ENCODE peak calls at places on chromosomes 16 and 17, in five cellular contexts. E, F, G, P and I are unnamed samples.

GRCh38 chr16:25501530-25502255 is 190.1 kb upstream of the HS3ST4 start:
- DNase-seq in E (no peak), F (no peak), G (peak), P (no peak), I (no peak)

GRCh38 chr17:65618516-65618915 is 57.1 kb upstream of the AXIN2 start:
- DNase-seq in E (no peak), F (no peak), G (no peak), P (no peak), I (no peak)

GRCh38 chr17:49277638-49278037 is 47.1 kb upstream of the PHOSPHO1 start:
- DNase-seq in E (no peak), F (no peak), G (no peak), P (no peak), I (no peak)

GRCh38 chr17:42767512-42767911 is 5.7 kb upstream of the VPS25 start:
- DNase-seq in E (no peak), F (no peak), G (no peak), P (no peak), I (no peak)

GRCh38 chr17:44903012-44903685 is 3.9 kb upstream of the EFTUD2 start:
- DNase-seq in E (no peak), F (no peak), G (no peak), P (no peak), I (no peak)

GRCh38 chr16:87207509-87207908 is 109.7 kb downstream of the C16orf95 start:
- DNase-seq in E (no peak), F (no peak), G (no peak), P (no peak), I (no peak)

GRCh38 chr16:67269766-67270165 is 9.6 kb upstream of the PLEKHG4 start:
- DNase-seq in E (no peak), F (no peak), G (peak), P (no peak), I (no peak)

GRCh38 chr17:66690166-66690565 is 144.8 kb upstream of the CACNG5 start:
- DNase-seq in E (no peak), F (no peak), G (no peak), P (no peak), I (no peak)

GRCh38 chr17:18960803-18961511 is 9.0 kb downstream of the SLC5A10 start:
- DNase-seq in E (no peak), F (peak), G (peak), P (peak), I (peak)

GRCh38 chr16:69106491-69107291 is 1.2 kb downstream of the HAS3 start:
- DNase-seq in E (no peak), F (peak), G (peak), P (no peak), I (no peak)

GRCh38 chr17:75270218-75270965 is 639 bp downstream of the MIF4GD start:
- DNase-seq in E (peak), F (peak), G (peak), P (peak), I (peak)

GRCh38 chr17:44071772-44072171 is 1.2 kb downstream of the G6PC3 start:
- DNase-seq in E (no peak), F (no peak), G (no peak), P (no peak), I (no peak)

GRCh38 chr16:88651276-88651988 is 579 bp upstream of the CYBA start:
- DNase-seq in E (peak), F (no peak), G (peak), P (peak), I (no peak)

GRCh38 chr16:84396537-84397008 is 28.2 kb downstream of the ATP2C2 start:
- DNase-seq in E (no peak), F (peak), G (peak), P (no peak), I (no peak)

GRCh38 chr17:48612854-48613691 is 2.0 kb downstream of the HOXB8 start:
- DNase-seq in E (no peak), F (peak), G (peak), P (peak), I (peak)

GRCh38 chr16:53099318-53100130 is 44.7 kb downstream of the CHD9 start:
- DNase-seq in E (peak), F (peak), G (peak), P (peak), I (peak)

GRCh38 chr16:79991918-79992317 is 391.4 kb upstream of the MAF start:
- DNase-seq in E (no peak), F (no peak), G (peak), P (no peak), I (no peak)

GRCh38 chr17:37650419-37651003 is 7.3 kb upstream of the DDX52 start:
- DNase-seq in E (peak), F (peak), G (peak), P (peak), I (no peak)

GRCh38 chr17:55577687-55578086 is 66.4 kb upstream of the SMIM36 start:
- DNase-seq in E (no peak), F (no peak), G (no peak), P (no peak), I (no peak)

GRCh38 chr17:66625321-66625767 is 209.6 kb upstream of the CACNG5 start:
- DNase-seq in E (peak), F (peak), G (peak), P (peak), I (no peak)

GRCh38 chr16:66551362-66551761 is 1.0 kb upstream of the CKLF start:
- DNase-seq in E (peak), F (peak), G (peak), P (peak), I (peak)

GRCh38 chr17:37697331-37697730 is 47.5 kb downstream of the HNF1B start:
- DNase-seq in E (no peak), F (no peak), G (no peak), P (no peak), I (no peak)

GRCh38 chr16:28623172-28623711 is 13.4 kb upstream of the SULT1A1 start:
- DNase-seq in E (peak), F (no peak), G (peak), P (no peak), I (no peak)

GRCh38 chr16:9870962-9871361 is 311.3 kb downstream of the GRIN2A start:
- DNase-seq in E (no peak), F (no peak), G (no peak), P (no peak), I (no peak)

GRCh38 chr17:48468299-48468698 is 38.3 kb upstream of the SKAP1 start:
- DNase-seq in E (no peak), F (no peak), G (no peak), P (no peak), I (no peak)

GRCh38 chr16:4646773-4647660 is 22.4 kb downstream of the MGRN1 start:
- DNase-seq in E (no peak), F (no peak), G (no peak), P (no peak), I (no peak)

GRCh38 chr17:8954339-8954738 is 11.2 kb downstream of the PIK3R5 start:
- DNase-seq in E (no peak), F (no peak), G (peak), P (no peak), I (peak)

GRCh38 chr17:80365001-80365965 is 49.7 kb upstream of the ENDOV start:
- DNase-seq in E (no peak), F (no peak), G (no peak), P (no peak), I (no peak)

GRCh38 chr17:38609280-38610031 is 3.7 kb upstream of the SRCIN1 start:
- DNase-seq in E (no peak), F (no peak), G (peak), P (no peak), I (no peak)

GRCh38 chr16:88298166-88298881 is 84.4 kb upstream of the ZNF469 start:
- DNase-seq in E (no peak), F (no peak), G (no peak), P (no peak), I (no peak)

GRCh38 chr16:87041286-87041685 is 275.9 kb downstream of the C16orf95 start:
- DNase-seq in E (no peak), F (no peak), G (no peak), P (no peak), I (no peak)

GRCh38 chr16:78742501-78743283 is 643.2 kb downstream of the WWOX start:
- DNase-seq in E (no peak), F (no peak), G (no peak), P (no peak), I (no peak)

GRCh38 chr17:7704601-7705268 is at the start of gene EFNB3:
- DNase-seq in E (no peak), F (peak), G (peak), P (no peak), I (no peak)
- H3K4me3 ChIP-seq in E (no peak), F (peak), G (peak), P (peak), I (no peak)

DNA sequence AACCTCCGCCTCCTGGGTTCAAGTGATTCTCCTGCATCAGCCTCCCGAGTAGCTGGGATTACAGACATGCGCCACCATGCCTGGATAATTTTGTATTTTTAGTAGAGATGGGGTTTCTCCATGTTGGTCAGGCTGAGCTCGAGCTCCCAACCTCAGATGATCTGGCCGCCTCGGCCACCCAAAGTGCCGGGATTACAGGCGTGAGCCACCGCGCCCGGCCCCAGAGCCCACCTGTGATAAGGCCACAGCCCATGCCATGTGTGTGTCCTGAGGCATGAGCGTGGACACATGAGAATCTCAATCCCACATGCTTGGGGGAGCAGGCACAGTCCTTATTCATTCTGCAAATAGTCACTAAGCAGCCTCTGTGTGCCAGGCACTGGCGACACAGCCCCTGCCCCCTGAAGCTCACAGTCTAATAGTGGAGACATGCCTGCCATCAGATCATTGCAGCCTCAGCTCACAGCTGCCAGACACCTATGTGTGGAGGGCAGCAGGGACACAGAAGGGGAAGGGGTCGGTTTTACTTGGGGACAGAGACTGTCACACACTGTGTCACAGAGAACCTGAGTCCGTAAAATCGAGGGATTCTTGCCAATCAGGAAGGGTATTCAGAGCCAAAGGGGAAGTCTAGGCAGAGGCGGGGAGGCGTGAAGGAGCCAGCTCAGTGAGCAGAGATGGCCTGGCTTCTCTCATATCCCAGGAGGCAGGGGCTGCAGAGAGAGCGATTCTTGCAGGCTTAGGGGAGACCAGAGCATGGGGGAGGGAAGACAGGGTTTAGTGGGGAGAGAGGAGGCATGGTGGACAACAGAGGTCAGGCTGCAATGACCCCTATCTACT is 9.4 kb upstream of the ABCC3 start:
- DNase-seq in E (no peak), F (no peak), G (no peak), P (no peak), I (no peak)
- H3K27ac ChIP-seq in E (peak), F (no peak), G (no peak), P (no peak), I (no peak)

GRCh38 chr17:59914274-59914854 is 21.4 kb downstream of the RPS6KB1 start:
- DNase-seq in E (peak), F (peak), G (peak), P (peak), I (no peak)
- TF ChIP-seq REST in E (no peak), F (no peak), G (no peak), P (no peak), I (no peak)

GRCh38 chr17:46857600-46857999 is 6.2 kb downstream of the WNT9B start:
- DNase-seq in E (no peak), F (no peak), G (no peak), P (no peak), I (no peak)

GRCh38 chr17:46854515-46854914 is 3.1 kb downstream of the WNT9B start:
- DNase-seq in E (no peak), F (no peak), G (no peak), P (no peak), I (no peak)

GRCh38 chr17:46853896-46854444 is 2.6 kb downstream of the WNT9B start:
- DNase-seq in E (no peak), F (no peak), G (peak), P (no peak), I (no peak)

GRCh38 chr17:46851029-46851741 is at the start of gene WNT9B:
- DNase-seq in E (no peak), F (peak), G (peak), P (peak), I (no peak)

DNA sequence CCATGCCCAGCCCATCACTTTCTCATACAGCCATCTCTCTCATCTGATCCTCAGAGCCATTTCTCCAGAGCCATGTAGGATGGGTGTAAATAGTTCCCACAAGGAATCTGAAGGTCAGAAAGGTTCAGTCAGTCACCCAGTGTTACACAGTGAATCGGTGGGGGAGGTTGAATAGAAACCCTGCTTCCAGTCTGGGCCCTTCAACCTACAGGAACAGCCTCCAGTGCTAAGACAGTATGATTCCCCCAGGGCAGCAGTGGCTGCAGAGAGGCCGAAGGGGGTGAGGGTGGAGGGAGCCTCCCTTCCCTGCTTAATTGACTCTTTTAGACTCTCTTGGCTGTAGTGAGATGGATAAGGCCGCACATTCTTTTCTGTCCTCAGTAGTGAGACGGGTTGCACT is 3.6 kb downstream of the WNT9B start:
- DNase-seq in E (no peak), F (no peak), G (no peak), P (no peak), I (no peak)
- H3K4me3 ChIP-seq in E (no peak), F (no peak), G (no peak), P (no peak), I (no peak)

GRCh38 chr17:60653569-60653968 is 24.1 kb upstream of the BCAS3 start:
- DNase-seq in E (no peak), F (no peak), G (no peak), P (no peak), I (no peak)
- H3K27ac ChIP-seq in E (no peak), F (no peak), G (no peak), P (no peak), I (no peak)

DNA sequence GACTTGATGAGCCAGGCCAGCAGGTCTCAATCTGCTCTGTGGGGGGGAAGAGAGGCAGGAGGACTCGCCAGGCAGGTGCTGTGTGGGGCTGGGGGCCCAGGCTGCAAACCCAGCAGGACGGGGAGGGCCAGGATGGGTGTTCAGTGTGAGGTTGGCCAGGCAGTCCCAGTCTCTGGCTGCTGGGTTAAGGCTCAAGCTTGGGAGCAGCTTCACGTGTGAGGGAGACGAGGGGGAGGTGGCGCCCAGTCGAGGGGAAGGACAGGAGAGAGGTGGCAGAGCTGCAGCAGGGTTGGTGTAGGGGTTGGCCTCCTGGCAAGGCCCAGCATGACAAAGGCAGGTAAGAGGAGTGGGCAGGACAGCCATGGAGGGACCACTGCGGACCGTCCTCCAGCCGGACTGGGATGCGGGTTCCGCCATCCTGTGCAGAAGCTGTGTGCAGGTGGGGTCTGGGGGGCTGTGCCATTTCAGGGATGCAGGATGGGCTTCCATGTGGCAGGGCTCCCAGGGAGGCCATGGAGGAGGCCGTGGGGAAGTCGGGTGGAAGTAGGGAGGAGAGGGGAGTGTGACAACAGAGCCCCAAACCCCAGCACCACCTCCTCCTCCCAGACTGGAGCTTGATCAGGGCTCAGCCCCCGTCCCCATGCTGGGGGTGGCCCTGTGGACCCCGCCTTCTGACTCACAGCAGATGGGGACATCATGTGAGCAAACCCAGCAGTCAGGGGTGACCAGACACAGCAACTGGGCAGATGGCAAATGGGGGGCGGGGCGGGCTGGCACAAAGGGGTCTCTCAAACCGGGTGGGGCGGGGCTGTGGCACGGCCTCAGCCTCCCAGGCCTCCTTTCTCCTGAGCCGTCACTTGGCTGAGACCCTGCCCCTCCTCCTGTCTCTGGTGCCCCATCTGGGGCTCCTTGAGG is 2.8 kb downstream of the ADGRG1 start:
- DNase-seq in E (no peak), F (no peak), G (no peak), P (no peak), I (no peak)
- TF ChIP-seq REST in E (no peak), F (no peak), G (no peak), P (no peak), I (no peak)

DNA sequence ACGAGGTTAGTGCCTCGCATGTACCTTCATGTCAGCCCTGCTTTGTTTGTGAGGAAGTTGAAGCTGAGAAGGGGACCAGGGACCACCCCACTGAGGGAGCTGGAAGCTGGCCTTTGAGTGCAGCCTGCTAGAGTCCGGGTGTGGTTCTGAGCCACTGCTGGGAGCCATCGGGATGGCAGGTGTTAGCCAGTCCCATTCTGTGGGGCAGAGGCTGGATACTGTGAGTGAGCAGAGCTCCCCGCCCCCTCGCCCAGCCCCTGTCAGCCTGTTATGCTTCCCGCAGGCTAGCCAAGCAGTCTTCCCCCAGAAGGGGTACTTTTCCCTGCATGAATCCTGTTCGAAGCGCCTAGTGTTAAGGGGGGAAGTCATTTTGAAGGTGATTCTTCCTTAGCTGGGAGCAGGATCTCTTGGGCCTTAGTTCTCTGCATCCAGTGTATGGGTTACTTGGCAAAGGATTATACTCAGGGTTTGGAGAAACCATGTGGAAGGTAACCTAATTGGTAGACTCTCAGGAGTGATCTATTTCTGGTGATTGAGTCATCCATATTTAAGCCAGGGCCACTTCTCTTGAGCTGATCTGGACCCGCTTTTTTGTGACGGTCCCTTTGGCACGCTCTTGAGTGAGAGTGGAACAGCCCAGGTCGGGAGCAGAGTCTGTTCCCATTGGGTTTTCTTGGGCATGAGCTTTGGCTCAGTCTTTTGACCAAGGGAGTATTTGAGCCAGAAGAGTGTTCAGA is 23.8 kb downstream of the AKAP1 start:
- DNase-seq in E (no peak), F (no peak), G (no peak), P (no peak), I (no peak)
- H3K4me3 ChIP-seq in E (no peak), F (no peak), G (no peak), P (no peak), I (no peak)

GRCh38 chr17:78671607-78672404 is 94.6 kb upstream of the DNAH17 start:
- DNase-seq in E (no peak), F (no peak), G (no peak), P (no peak), I (no peak)
- H3K27ac ChIP-seq in E (no peak), F (peak), G (no peak), P (no peak), I (no peak)

GRCh38 chr16:11852092-11852809 is 909 bp upstream of the RSL1D1 start:
- DNase-seq in E (no peak), F (no peak), G (no peak), P (peak), I (no peak)

GRCh38 chr16:11851301-11852091 is at the start of gene RSL1D1:
- DNase-seq in E (peak), F (peak), G (peak), P (peak), I (peak)

GRCh38 chr16:11862489-11862888 is 11.1 kb upstream of the RSL1D1 start:
- DNase-seq in E (no peak), F (no peak), G (no peak), P (no peak), I (no peak)

DNA sequence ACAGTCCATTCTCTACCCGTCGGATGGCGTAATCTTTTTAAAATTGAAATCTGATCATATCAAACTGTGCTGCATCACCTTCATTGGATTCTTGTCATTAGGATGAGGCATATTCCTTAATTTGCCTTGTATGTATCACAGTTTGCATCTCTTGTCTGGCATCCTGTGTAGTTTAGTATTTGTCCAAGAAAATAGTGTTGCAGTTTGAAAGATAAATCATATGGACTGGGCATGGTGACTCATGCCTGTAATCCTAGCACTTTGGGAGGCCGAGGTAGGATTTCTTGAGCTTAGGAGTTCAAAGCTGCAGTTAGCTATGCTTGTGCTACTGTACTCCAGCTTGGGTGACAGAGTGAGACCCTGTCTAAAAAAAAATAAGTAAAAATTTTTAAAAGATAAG is 5.8 kb upstream of the RSL1D1 start:
- DNase-seq in E (no peak), F (no peak), G (no peak), P (no peak), I (no peak)
- TF ChIP-seq REST in E (no peak), F (no peak), G (no peak), P (no peak), I (no peak)